ENCODE peak calls at places on chromosome 15, in eight cellular contexts. W is stomach, Z is prostate gland, I is adrenal gland, Q is NB4, V is transverse colon, H is sigmoid colon, C is uterus. O is an unnamed sample.

GRCh38 chr15:64050281-64051092 is 4.2 kb upstream of the DAPK2 start:
- DNase-seq in Z (no peak), C (no peak), V (no peak), Q (no peak), I (no peak), W (no peak), H (no peak), O (no peak)

GRCh38 chr15:60154764-60155163 is 150.7 kb downstream of the FOXB1 start:
- DNase-seq in H (no peak), C (no peak), Q (no peak), W (no peak), Z (no peak), I (no peak), V (no peak), O (no peak)

GRCh38 chr15:74793135-74794028 is 11.5 kb downstream of the CSK start:
- DNase-seq in H (peak), V (peak), C (no peak), Z (no peak), W (no peak), Q (peak), I (no peak), O (peak)

GRCh38 chr15:34078900-34079299 is 22.8 kb downstream of the EMC7 start:
- DNase-seq in V (no peak), I (no peak), H (no peak), Q (no peak), C (no peak), Z (no peak), W (no peak), O (no peak)

GRCh38 chr15:60787737-60788513 is 309.0 kb upstream of the ICE2 start:
- DNase-seq in C (no peak), H (no peak), W (no peak), I (no peak), Q (peak), V (no peak), Z (no peak), O (peak)

GRCh38 chr15:65940618-65940909 is 71.3 kb downstream of the RAB11A start:
- DNase-seq in Z (no peak), I (peak), V (no peak), Q (no peak), C (no peak), W (no peak), H (no peak), O (no peak)

GRCh38 chr15:57655809-57656208 is 50.7 kb upstream of the POLR2M start:
- DNase-seq in Q (no peak), C (no peak), Z (no peak), W (no peak), V (no peak), H (no peak), I (no peak), O (no peak)

GRCh38 chr15:100438570-100438969 is 90.2 kb downstream of the CERS3 start:
- DNase-seq in I (peak), H (peak), Q (peak), C (peak), V (peak), Z (peak), W (peak), O (peak)

GRCh38 chr15:48622227-48622626 is 23.3 kb downstream of the FBN1 start:
- DNase-seq in Q (no peak), I (no peak), H (no peak), Z (no peak), V (no peak), W (no peak), C (no peak), O (no peak)

GRCh38 chr15:61155741-61156700 is 73.1 kb downstream of the RORA start:
- DNase-seq in W (no peak), Z (no peak), V (peak), C (peak), Q (peak), H (peak), I (peak), O (no peak)

GRCh38 chr15:84821501-84822021 is 4.4 kb downstream of the ALPK3 start:
- DNase-seq in Z (no peak), C (peak), H (no peak), I (no peak), V (no peak), Q (peak), W (no peak), O (no peak)

GRCh38 chr15:72379856-72380255 is 4.0 kb upstream of the HEXA start:
- DNase-seq in C (no peak), Q (no peak), V (no peak), I (no peak), H (no peak), W (no peak), Z (no peak), O (no peak)
- TF ChIP-seq CTCF in C (no peak), Q (no peak), V (no peak), I (no peak), H (no peak), W (no peak), Z (no peak), O (no peak)

GRCh38 chr15:94674251-94674650 is 442.9 kb downstream of the MCTP2 start:
- DNase-seq in Z (peak), V (no peak), H (no peak), Q (no peak), W (no peak), C (peak), I (no peak), O (no peak)
- TF ChIP-seq POLR2A in Z (no peak), V (no peak), H (no peak), Q (no peak), W (no peak), C (no peak), I (no peak), O (no peak)

GRCh38 chr15:92425578-92426225 is 32.0 kb downstream of the ST8SIA2 start:
- DNase-seq in V (no peak), I (no peak), Z (no peak), H (no peak), C (no peak), Q (no peak), W (no peak), O (no peak)
- TF ChIP-seq CTCF in V (no peak), I (no peak), Z (no peak), H (no peak), C (no peak), Q (no peak), W (no peak), O (no peak)

DNA sequence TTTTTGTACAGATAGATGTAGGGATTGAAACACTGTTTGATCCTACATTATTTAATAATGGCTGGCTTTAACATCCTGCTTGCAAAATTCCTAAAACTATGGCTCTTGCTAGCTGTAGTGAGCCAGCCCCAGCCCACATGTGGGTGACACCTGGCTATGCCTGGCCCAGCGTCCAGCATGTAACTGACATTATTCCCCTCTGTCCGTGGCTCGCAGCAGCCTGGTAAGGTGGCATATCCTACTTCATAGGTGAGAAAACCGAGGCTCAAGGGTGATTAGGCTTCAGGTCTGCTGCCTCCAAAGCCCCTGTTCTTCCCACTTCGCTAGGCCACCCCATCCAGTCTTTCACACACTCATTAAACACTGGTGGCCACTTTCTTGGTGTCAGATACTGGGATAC is 1.6 kb downstream of the CALML4 start:
- DNase-seq in W (peak), V (no peak), H (peak), C (no peak), Z (no peak), Q (no peak), I (no peak), O (peak)
- TF ChIP-seq POLR2A in W (no peak), V (no peak), H (no peak), C (no peak), Z (no peak), Q (no peak), I (no peak), O (no peak)

DNA sequence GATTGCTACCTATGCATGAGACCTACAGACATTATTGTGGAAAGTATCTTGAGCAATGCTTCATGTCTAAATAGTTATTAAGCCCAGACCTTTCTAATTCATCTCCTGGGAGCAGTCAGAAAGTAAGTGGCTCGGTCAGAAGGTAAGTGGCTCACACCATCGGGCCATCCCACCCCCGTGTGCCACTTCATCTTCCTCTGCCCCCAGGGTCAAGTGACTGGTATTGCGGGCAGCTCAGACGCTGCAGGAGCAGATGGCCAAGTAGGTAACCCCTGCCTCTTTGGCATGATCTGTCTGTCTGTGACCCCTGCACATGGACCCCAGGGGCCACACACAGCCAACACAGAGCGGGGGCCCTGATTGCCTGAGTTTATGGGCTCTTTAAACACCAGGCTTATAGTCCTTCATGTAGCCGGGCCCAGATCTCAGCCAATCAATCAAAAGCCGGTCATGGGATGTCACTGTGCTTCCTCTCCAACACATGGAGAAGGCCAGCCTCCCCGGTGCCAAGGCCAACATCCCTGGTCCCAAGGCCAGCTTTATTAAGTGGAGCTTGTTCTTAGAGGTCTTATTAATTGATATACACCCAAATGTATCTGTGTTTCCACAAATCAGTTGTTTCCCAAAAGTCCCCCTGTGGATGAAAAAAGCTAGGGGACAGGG is 42.9 kb downstream of the LARP6 start:
- DNase-seq in H (no peak), I (peak), Z (no peak), V (no peak), C (no peak), Q (no peak), W (no peak), O (no peak)
- TF ChIP-seq CTCF in H (no peak), I (no peak), Z (no peak), V (no peak), C (no peak), Q (no peak), W (no peak), O (no peak)

GRCh38 chr15:52112203-52112750 is 298 bp downstream of the BCL2L10 start:
- DNase-seq in Z (peak), I (peak), Q (peak), H (no peak), V (peak), W (peak), C (no peak), O (no peak)
- TF ChIP-seq POLR2A in Z (no peak), I (no peak), Q (no peak), H (no peak), V (no peak), W (no peak), C (peak), O (no peak)

GRCh38 chr15:98548172-98548971 is 100.0 kb upstream of the IGF1R start:
- DNase-seq in W (peak), Q (peak), C (peak), I (peak), H (peak), Z (peak), V (peak), O (peak)
- TF ChIP-seq CTCF in W (no peak), Q (no peak), C (no peak), I (no peak), H (peak), Z (peak), V (no peak), O (no peak)

DNA sequence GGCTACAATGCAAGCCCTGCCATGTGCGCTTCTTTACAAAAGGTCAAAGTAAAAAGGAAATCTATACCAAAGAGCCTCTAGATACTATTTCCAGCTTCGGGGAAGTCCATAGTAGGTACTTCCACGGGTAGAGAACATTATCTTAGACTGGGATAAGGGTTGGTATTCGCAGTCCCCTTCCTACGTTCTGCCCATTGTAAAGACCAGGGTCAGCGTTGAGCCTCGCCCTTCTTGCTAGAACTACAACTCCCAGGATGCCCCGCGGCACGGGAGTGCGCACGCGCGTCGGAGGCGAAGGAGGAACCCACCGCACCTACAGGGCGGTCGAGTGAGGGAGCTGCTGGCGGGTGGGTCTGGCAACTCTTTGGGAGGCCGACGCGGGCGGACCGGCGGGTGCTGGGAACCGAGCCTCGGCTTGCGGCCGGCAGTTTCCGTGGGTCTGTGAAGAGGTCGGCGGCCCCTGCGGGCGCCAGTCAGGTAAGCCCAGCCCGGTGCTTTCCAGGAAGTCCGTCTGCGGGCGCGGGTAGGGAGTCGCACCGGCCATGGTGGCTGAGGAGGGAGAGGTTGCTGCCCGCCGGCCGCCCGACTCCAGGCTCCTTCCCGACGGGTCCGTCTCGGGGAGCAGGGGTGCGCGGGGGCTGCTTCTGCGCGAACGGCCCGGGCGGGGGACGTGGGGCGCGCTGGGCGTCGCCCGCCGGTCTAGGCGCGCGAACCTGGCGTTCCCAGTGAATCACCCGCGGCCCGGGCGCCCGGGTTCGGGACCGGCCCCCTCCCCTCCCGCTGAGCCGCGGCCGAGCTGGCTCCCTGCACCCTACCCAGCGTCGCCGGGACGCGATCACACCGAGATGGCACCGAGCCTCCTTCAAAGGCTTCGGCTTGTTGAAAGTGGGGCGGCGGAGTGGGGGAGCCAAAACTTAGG is at the start of gene TMOD3:
- DNase-seq in Q (peak), W (peak), V (peak), H (peak), I (peak), C (peak), Z (peak), O (peak)
- TF ChIP-seq POLR2A in Q (peak), W (no peak), V (peak), H (peak), I (peak), C (peak), Z (peak), O (peak)

GRCh38 chr15:43185161-43186002 is at the start of gene CCNDBP1:
- DNase-seq in C (peak), Q (peak), I (peak), W (peak), V (peak), H (peak), Z (peak), O (peak)

GRCh38 chr15:43189296-43189695 is 4.1 kb downstream of the CCNDBP1 start:
- DNase-seq in Z (no peak), W (no peak), H (no peak), V (no peak), Q (no peak), I (no peak), C (no peak), O (no peak)

GRCh38 chr15:43190178-43190577 is 5.0 kb downstream of the CCNDBP1 start:
- DNase-seq in V (no peak), C (no peak), W (peak), H (no peak), Q (no peak), Z (peak), I (peak), O (no peak)

GRCh38 chr15:43186003-43186353 is 775 bp downstream of the CCNDBP1 start:
- DNase-seq in V (peak), C (no peak), Z (no peak), I (peak), W (no peak), Q (no peak), H (no peak), O (peak)

DNA sequence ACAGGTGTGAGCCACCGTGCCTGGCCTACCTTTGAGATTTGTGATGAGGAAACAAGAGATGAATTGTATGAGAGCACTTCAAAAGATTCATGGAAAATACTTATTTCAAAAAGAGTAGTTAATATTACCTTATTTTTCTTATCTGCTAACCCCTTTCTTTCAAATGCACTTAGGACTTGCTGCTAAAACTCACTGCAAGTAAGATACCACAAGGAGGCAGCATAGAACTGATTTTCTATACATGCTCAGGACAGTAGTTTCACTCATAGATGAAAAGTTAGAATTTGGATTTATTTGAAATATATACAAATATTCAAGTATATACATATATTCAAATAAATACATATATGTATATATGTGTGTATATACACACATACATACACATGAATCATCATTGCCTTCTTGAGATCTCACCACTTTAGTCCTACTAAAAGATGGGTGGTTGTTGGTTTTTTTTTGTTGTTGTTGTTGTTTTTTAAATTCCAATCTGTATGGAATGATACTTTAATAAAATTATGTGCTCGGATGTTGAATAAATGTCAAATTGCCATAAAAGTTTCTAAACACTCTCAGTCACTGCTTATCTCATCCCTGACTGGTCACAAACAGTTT is 2.4 kb downstream of the CCNDBP1 start:
- DNase-seq in I (no peak), W (no peak), Q (peak), Z (no peak), H (no peak), V (no peak), C (no peak), O (no peak)
- TF ChIP-seq CTCF in I (peak), W (peak), Q (peak), Z (peak), H (peak), V (peak), C (peak), O (peak)

GRCh38 chr15:67120009-67120838 is 54.8 kb downstream of the SMAD3 start:
- DNase-seq in C (no peak), V (no peak), H (no peak), Z (no peak), W (no peak), Q (peak), I (no peak), O (no peak)
- TF ChIP-seq POLR2A in C (no peak), V (no peak), H (no peak), Z (no peak), W (no peak), Q (no peak), I (no peak), O (no peak)

O was measured in Peyer's patch.